ENCODE peak calls at places on chromosome 9, in five cellular contexts. N, P, Q, D and T are unnamed samples. For H3K4me1 and H3K27me3, the result is how much of the 10 kb centered on the place peaks cover.

GRCh38 chr9:110650991-110651411 is 17.6 kb upstream of the MUSK start:
- DNase-seq in D (no peak), N (peak), Q (no peak), P (no peak), T (no peak)

GRCh38 chr9:101398930-101399640 is 434 bp downstream of the ZNF189 start:
- DNase-seq in D (peak), P (no peak), Q (peak), N (no peak), T (no peak)

GRCh38 chr9:127129718-127130085 is 7.3 kb upstream of the ANGPTL2 start:
- DNase-seq in Q (no peak), P (no peak), N (no peak), D (no peak), T (no peak)

GRCh38 chr9:121658166-121658565 is 6.7 kb downstream of the DAB2IP start:
- DNase-seq in D (no peak), P (no peak), N (no peak), Q (peak), T (no peak)

GRCh38 chr9:89360465-89360864 is 42.2 kb downstream of the SECISBP2 start:
- DNase-seq in P (peak), Q (no peak), N (no peak), D (no peak), T (no peak)

GRCh38 chr9:127778280-127779135 is at the start of gene SH2D3C:
- DNase-seq in Q (peak), D (no peak), N (no peak), P (no peak), T (peak)

GRCh38 chr9:137297060-137297664 is 4.9 kb downstream of the NRARP start:
- DNase-seq in N (no peak), P (no peak), D (no peak), Q (no peak), T (no peak)

GRCh38 chr9:125807065-125807464 is 59.9 kb downstream of the PBX3 start:
- DNase-seq in Q (no peak), D (no peak), P (no peak), N (peak), T (no peak)

GRCh38 chr9:89996106-89996505 is 391.3 kb downstream of the GADD45G start:
- DNase-seq in D (no peak), Q (no peak), P (no peak), N (no peak), T (no peak)

GRCh38 chr9:87725900-87726709 is at the start of gene CTSL:
- DNase-seq in N (peak), Q (peak), P (peak), D (peak), T (no peak)

GRCh38 chr9:36007309-36007708 is 29.4 kb upstream of the RECK start:
- DNase-seq in D (no peak), Q (no peak), P (no peak), N (no peak), T (no peak)

GRCh38 chr9:19174127-19174921 is 47.0 kb upstream of the PLIN2 start:
- DNase-seq in P (peak), D (no peak), Q (peak), N (peak), T (no peak)

GRCh38 chr9:6440405-6440804 is 27.4 kb downstream of the UHRF2 start:
- DNase-seq in P (no peak), Q (no peak), N (no peak), D (no peak), T (no peak)

GRCh38 chr9:4936823-4937222 is 48.2 kb upstream of the JAK2 start:
- DNase-seq in Q (no peak), P (no peak), N (no peak), D (no peak), T (no peak)

GRCh38 chr9:99416007-99416406 is 193.9 kb downstream of the SEC61B start:
- DNase-seq in N (peak), Q (no peak), D (no peak), P (no peak), T (no peak)

GRCh38 chr9:114318416-114318815 is 4.5 kb upstream of the ORM1 start:
- DNase-seq in Q (no peak), D (no peak), N (no peak), P (no peak), T (peak)

GRCh38 chr9:91423785-91424402 is at the start of gene NFIL3:
- DNase-seq in N (peak), Q (peak), D (peak), P (peak), T (peak)

GRCh38 chr9:37417857-37418618 is 4.5 kb upstream of the GRHPR start:
- DNase-seq in P (no peak), N (no peak), Q (no peak), D (no peak), T (no peak)

GRCh38 chr9:14561929-14562386 is 131.3 kb downstream of the ZDHHC21 start:
- DNase-seq in P (peak), D (no peak), N (no peak), Q (no peak), T (no peak)

GRCh38 chr9:95341262-95342011 is 23.9 kb upstream of the FANCC start:
- DNase-seq in D (no peak), P (peak), N (peak), Q (no peak), T (no peak)

GRCh38 chr9:132319421-132320110 is 35.2 kb downstream of the SETX start:
- DNase-seq in P (peak), Q (no peak), N (no peak), D (no peak), T (no peak)

GRCh38 chr9:114559830-114560520 is 27.6 kb upstream of the ATP6V1G1 start:
- DNase-seq in P (no peak), Q (no peak), D (no peak), N (no peak), T (no peak)

GRCh38 chr9:106830527-106831140 is 32.3 kb upstream of the ZNF462 start:
- DNase-seq in N (peak), D (no peak), P (no peak), Q (no peak), T (no peak)

GRCh38 chr9:108271236-108271635 is 584.5 kb downstream of the ACTL7B start:
- DNase-seq in P (no peak), N (no peak), Q (no peak), D (no peak), T (no peak)

GRCh38 chr9:98892296-98892695 is 51.4 kb upstream of the COL15A1 start:
- DNase-seq in P (no peak), N (peak), Q (no peak), D (no peak), T (no peak)

GRCh38 chr9:101201626-101202025 is 173.1 kb downstream of the PLPPR1 start:
- DNase-seq in P (no peak), D (no peak), N (no peak), Q (no peak), T (no peak)

GRCh38 chr9:92154016-92154415 is 38.8 kb upstream of the SPTLC1 start:
- DNase-seq in N (no peak), Q (no peak), P (no peak), D (no peak), T (no peak)

GRCh38 chr9:124553738-124554137 is 46.5 kb upstream of the NR5A1 start:
- DNase-seq in D (no peak), N (peak), Q (no peak), P (no peak), T (no peak)

GRCh38 chr9:126704157-126704941 is 90.6 kb downstream of the LMX1B start:
- DNase-seq in Q (peak), N (peak), P (peak), D (no peak), T (no peak)

GRCh38 chr9:36398745-36399144 is 1.3 kb downstream of the RNF38 start:
- DNase-seq in N (peak), D (no peak), Q (no peak), P (no peak), T (no peak)

GRCh38 chr9:113899205-113899604 is 23.1 kb downstream of the ZNF618 start:
- DNase-seq in P (no peak), Q (no peak), N (no peak), D (no peak), T (no peak)

GRCh38 chr9:70218767-70219166 is 40.0 kb upstream of the SMC5 start:
- DNase-seq in P (no peak), D (no peak), N (no peak), Q (no peak), T (no peak)

GRCh38 chr9:32011049-32011448 is 373.4 kb upstream of the ACO1 start:
- DNase-seq in N (no peak), D (no peak), Q (no peak), P (no peak), T (no peak)

GRCh38 chr9:132458432-132458831 is 48.4 kb downstream of the CFAP77 start:
- DNase-seq in Q (no peak), D (no peak), N (no peak), P (no peak), T (no peak)

GRCh38 chr9:99633260-99633659 is 188.4 kb upstream of the NR4A3 start:
- DNase-seq in Q (no peak), P (no peak), D (no peak), N (no peak), T (no peak)

GRCh38 chr9:137385061-137385655 is 37.8 kb downstream of the EXD3 start:
- DNase-seq in D (no peak), Q (peak), N (no peak), P (no peak), T (no peak)

GRCh38 chr9:20015427-20015931 is 226.6 kb upstream of the SLC24A2 start:
- DNase-seq in P (no peak), N (no peak), Q (no peak), D (no peak), T (no peak)

GRCh38 chr9:96467784-96468183 is 17.8 kb downstream of the HABP4 start:
- DNase-seq in N (no peak), D (no peak), Q (no peak), P (no peak), T (no peak)
- H3K4me1 ChIP-seq in N (under half), D (under half), Q (under half), P (under half), T (under half)

DNA sequence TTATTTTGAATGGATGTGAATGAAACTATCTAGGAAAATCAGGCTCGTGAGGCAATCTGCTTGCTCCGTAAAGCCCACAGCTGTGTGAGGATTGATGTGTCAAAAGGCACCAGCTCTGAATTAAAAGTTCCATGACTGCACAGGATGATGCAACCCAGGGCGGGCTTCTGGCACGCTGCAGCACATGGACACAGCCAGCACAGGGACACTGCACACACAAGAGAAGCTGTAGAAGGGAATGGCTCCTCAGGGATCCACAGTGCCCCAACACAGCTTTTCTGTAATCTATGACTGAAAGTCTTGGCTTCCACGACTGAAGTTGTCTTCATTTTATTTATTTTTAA is 151.0 kb downstream of the GCNT1 start:
- DNase-seq in Q (peak), P (no peak), D (no peak), N (peak), T (no peak)
- H3K27me3 ChIP-seq in Q (under half), P (under half), D (under half), N (under half), T (under half)

GRCh38 chr9:133986061-133986460 is 6.1 kb downstream of the VAV2 start:
- DNase-seq in D (no peak), Q (no peak), N (no peak), P (no peak), T (no peak)
- H3K27ac ChIP-seq in D (no peak), Q (no peak), N (no peak), P (no peak), T (no peak)

DNA sequence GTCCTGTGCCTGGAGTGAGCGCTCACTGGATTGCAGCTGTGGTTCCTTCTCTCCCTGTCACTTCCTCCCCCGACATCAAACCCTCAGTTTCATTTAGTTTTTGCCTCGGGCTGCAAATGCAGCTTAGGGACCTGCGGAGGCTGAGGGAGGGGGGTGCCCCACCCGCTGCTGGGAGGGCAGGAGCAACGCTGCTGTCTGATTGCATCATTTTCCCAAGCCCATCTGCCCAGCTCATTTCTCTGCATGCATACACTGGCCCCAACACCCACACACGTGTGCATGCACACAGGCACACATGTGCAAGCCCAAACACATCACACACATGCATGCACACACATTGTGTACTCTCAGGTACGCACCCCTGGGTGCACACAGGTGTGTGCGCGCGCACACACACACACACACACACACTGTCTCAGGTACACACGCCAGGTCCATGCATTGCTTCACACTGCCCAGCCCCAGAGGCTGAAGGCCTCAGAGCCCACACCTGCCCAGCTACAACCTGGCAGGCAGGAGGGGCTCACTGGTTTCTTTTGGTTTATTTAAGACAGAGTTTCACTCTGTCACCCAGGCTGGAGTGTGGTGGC is 3.4 kb downstream of the ASS1 start:
- DNase-seq in P (no peak), D (no peak), N (peak), Q (no peak), T (no peak)
- H3K4me1 ChIP-seq in P (under half), D (half or more), N (half or more), Q (half or more), T (under half)